ENCODE peak calls at places on chromosome 2, in six cellular contexts. F is GM23248, L is upper lobe of right lung, E is sigmoid colon, K is WERI-Rb-1, Q is HAP-1. T is an unnamed sample. For H3K36me3, the result is how much of the 10 kb centered on the place peaks cover.

GRCh38 chr2:232502901-232503791 is 15.5 kb upstream of the ECEL1 start:
- DNase-seq in F (peak), L (no peak), E (no peak), K (no peak), Q (no peak), T (peak)

GRCh38 chr2:96788393-96789244 is 27.4 kb upstream of the CNNM3 start:
- DNase-seq in F (peak), L (no peak), E (peak), K (peak), Q (no peak), T (peak)

GRCh38 chr2:85577386-85578242 is at the start of gene VAMP8:
- DNase-seq in F (no peak), L (peak), E (no peak), K (no peak), Q (no peak), T (peak)

GRCh38 chr2:112694182-112694581 is 26.6 kb upstream of the NT5DC4 start:
- DNase-seq in F (no peak), L (no peak), E (peak), K (no peak), Q (no peak), T (no peak)

GRCh38 chr2:161905389-161906046 is 168.5 kb downstream of the DPP4 start:
- DNase-seq in F (no peak), L (no peak), E (no peak), K (no peak), Q (no peak), T (no peak)

GRCh38 chr2:152240559-152241231 is 65.1 kb upstream of the STAM2 start:
- DNase-seq in F (peak), L (no peak), E (no peak), K (no peak), Q (no peak), T (no peak)

GRCh38 chr2:177355874-177356273 is 36.7 kb upstream of the AGPS start:
- DNase-seq in F (peak), L (no peak), E (no peak), K (no peak), Q (no peak), T (no peak)

GRCh38 chr2:25249785-25250184 is 81.4 kb upstream of the POMC start:
- DNase-seq in F (no peak), L (no peak), E (no peak), K (no peak), Q (no peak), T (peak)

GRCh38 chr2:71749671-71750101 is 296.3 kb downstream of the DYSF start:
- DNase-seq in F (peak), L (no peak), E (no peak), K (peak), Q (no peak), T (no peak)

GRCh38 chr2:227324671-227325055 is 388 bp upstream of the MFF start:
- DNase-seq in F (no peak), L (no peak), E (no peak), K (no peak), Q (peak), T (peak)

GRCh38 chr2:159285433-159285832 is 1.1 kb downstream of the WDSUB1 start:
- DNase-seq in F (no peak), L (no peak), E (no peak), K (no peak), Q (no peak), T (no peak)

GRCh38 chr2:240934701-240935100 is 28.6 kb downstream of the CROCC2 start:
- DNase-seq in F (no peak), L (peak), E (peak), K (peak), Q (peak), T (peak)

GRCh38 chr2:203583696-203584095 is 48.6 kb upstream of the RAPH1 start:
- DNase-seq in F (peak), L (no peak), E (no peak), K (no peak), Q (no peak), T (no peak)

GRCh38 chr2:127597984-127598380 is 48.0 kb upstream of the GPR17 start:
- DNase-seq in F (peak), L (no peak), E (no peak), K (no peak), Q (no peak), T (peak)

GRCh38 chr2:98121149-98121548 is 34.2 kb downstream of the VWA3B start:
- DNase-seq in F (no peak), L (no peak), E (no peak), K (no peak), Q (no peak), T (no peak)

GRCh38 chr2:207317358-207317984 is 151.7 kb upstream of the KLF7 start:
- DNase-seq in F (peak), L (no peak), E (no peak), K (no peak), Q (no peak), T (no peak)

GRCh38 chr2:174013310-174013751 is 48.2 kb upstream of the SP3 start:
- DNase-seq in F (peak), L (peak), E (peak), K (no peak), Q (no peak), T (no peak)

GRCh38 chr2:97702731-97703470 is 10.5 kb upstream of the ZAP70 start:
- DNase-seq in F (no peak), L (no peak), E (no peak), K (no peak), Q (no peak), T (no peak)

GRCh38 chr2:190637331-190637734 is 11.6 kb upstream of the NAB1 start:
- DNase-seq in F (peak), L (no peak), E (no peak), K (no peak), Q (no peak), T (no peak)

GRCh38 chr2:229170907-229171306 is 100.2 kb downstream of the PID1 start:
- DNase-seq in F (peak), L (no peak), E (no peak), K (no peak), Q (no peak), T (no peak)

GRCh38 chr2:33475381-33476099 is 909 bp upstream of the RASGRP3 start:
- DNase-seq in F (peak), L (peak), E (peak), K (peak), Q (peak), T (peak)

GRCh38 chr2:228709788-228710371 is 528.4 kb upstream of the SPHKAP start:
- DNase-seq in F (no peak), L (no peak), E (no peak), K (no peak), Q (no peak), T (no peak)

GRCh38 chr2:188765522-188765921 is 208.7 kb upstream of the COL3A1 start:
- DNase-seq in F (peak), L (no peak), E (no peak), K (peak), Q (peak), T (peak)

GRCh38 chr2:138777996-138778395 is 2.2 kb downstream of the NXPH2 start:
- DNase-seq in F (no peak), L (no peak), E (no peak), K (no peak), Q (peak), T (peak)

GRCh38 chr2:106863387-106863786 is 22.6 kb downstream of the ST6GAL2 start:
- DNase-seq in F (peak), L (no peak), E (no peak), K (no peak), Q (no peak), T (no peak)

GRCh38 chr2:109683452-109683851 is 69.3 kb downstream of the SOWAHC start:
- DNase-seq in F (no peak), L (peak), E (no peak), K (no peak), Q (no peak), T (no peak)

GRCh38 chr2:198692907-198693510 is 764.7 kb downstream of the SATB2 start:
- DNase-seq in F (no peak), L (no peak), E (no peak), K (no peak), Q (no peak), T (no peak)

GRCh38 chr2:201984800-201985525 is 48.7 kb upstream of the FZD7 start:
- DNase-seq in F (no peak), L (no peak), E (peak), K (no peak), Q (no peak), T (no peak)

DNA sequence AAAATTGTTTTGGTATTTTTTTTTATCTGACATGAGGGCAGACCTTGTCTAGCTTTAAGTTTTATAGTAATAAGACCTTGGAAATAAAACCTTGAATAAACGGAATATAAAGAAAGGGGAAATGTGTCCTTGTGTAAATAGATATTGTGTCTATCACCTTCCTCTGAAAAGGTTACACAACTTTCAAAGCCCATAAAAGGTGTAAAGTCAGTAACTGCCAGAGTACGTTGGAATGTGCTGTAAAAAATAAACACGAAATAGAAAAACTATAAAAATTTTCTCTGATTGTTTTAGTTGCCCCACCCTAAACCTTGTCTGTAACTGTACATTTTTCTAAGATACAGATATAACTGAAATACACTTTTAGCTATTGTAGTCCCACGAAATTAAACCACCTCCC is 82.3 kb downstream of the ZEB2 start:
- DNase-seq in F (no peak), L (no peak), E (no peak), K (no peak), Q (no peak), T (no peak)
- H3K36me3 ChIP-seq in F (under half), L (under half), E (under half), K (under half), Q (under half), T (under half)

GRCh38 chr2:88668862-88669261 is 22.6 kb upstream of the RPIA start:
- DNase-seq in F (no peak), L (no peak), E (no peak), K (no peak), Q (no peak), T (no peak)
- H3K36me3 ChIP-seq in F (under half), L (under half), E (under half), K (under half), Q (under half), T (under half)

DNA sequence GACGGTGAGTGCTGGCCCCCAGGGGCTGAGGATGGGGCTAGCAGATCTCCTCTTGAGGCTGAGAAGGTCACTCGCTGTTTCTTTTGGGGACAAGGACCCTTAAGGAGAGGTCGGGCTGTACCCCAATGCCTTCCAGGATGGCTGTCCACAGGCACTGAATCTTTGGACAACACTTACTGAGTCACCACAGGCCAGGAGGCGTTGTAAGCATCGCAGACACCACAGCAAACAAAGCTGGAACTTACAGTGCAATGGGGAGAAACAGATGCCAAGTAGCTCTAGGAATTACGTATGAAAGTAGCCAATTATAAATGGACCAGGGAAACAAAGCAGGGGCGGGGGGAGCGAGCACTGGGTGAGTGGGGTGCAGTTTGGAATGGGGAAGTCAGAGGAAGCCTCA is 219.8 kb downstream of the GLI2 start:
- DNase-seq in F (no peak), L (no peak), E (no peak), K (no peak), Q (no peak), T (no peak)
- H3K36me3 ChIP-seq in F (under half), L (under half), E (under half), K (under half), Q (under half), T (under half)

DNA sequence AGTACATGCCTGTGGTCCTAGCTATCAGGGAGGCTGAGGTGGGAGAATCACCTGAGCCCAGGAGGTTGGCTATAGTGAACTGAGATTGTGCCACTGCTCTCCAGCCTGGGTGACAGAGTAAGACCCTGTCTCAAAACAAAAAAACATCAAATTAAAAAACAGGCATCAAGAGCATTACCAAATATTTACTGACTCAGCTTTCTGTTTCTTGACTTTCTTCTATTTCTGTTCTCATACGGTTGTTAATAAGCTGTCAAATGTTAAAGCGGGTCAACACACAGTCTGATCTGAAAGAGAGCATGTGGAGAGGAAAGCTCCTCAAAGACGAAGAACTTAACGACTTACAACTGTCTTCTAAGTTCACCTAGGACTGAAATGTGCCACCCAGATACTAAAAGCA is 59.0 kb downstream of the ITGB1BP1 start:
- DNase-seq in F (no peak), L (no peak), E (no peak), K (no peak), Q (no peak), T (no peak)
- H3K36me3 ChIP-seq in F (half or more), L (under half), E (under half), K (under half), Q (under half), T (under half)

GRCh38 chr2:187497140-187497539 is 49.1 kb upstream of the CALCRL start:
- DNase-seq in F (no peak), L (no peak), E (no peak), K (no peak), Q (no peak), T (no peak)

GRCh38 chr2:187493180-187493579 is 45.1 kb upstream of the CALCRL start:
- DNase-seq in F (no peak), L (no peak), E (no peak), K (no peak), Q (no peak), T (no peak)

GRCh38 chr2:187497858-187498463 is 49.9 kb upstream of the CALCRL start:
- DNase-seq in F (peak), L (no peak), E (no peak), K (no peak), Q (no peak), T (no peak)

GRCh38 chr2:187493877-187494568 is 46.0 kb upstream of the CALCRL start:
- DNase-seq in F (no peak), L (no peak), E (no peak), K (no peak), Q (no peak), T (no peak)
- H3K36me3 ChIP-seq in F (under half), L (under half), E (under half), K (under half), Q (under half), T (under half)

GRCh38 chr2:218513676-218514075 is 54.5 kb downstream of the USP37 start:
- DNase-seq in F (no peak), L (no peak), E (no peak), K (no peak), Q (no peak), T (no peak)
- H3K36me3 ChIP-seq in F (under half), L (under half), E (under half), K (under half), Q (under half), T (under half)

GRCh38 chr2:200677161-200677560 is 91.3 kb downstream of the AOX1 start:
- DNase-seq in F (no peak), L (no peak), E (no peak), K (no peak), Q (no peak), T (no peak)

GRCh38 chr2:200670313-200670712 is 84.5 kb downstream of the AOX1 start:
- DNase-seq in F (no peak), L (no peak), E (no peak), K (no peak), Q (no peak), T (peak)

GRCh38 chr2:200677721-200678532 is 92.1 kb downstream of the AOX1 start:
- DNase-seq in F (peak), L (no peak), E (no peak), K (no peak), Q (no peak), T (peak)

GRCh38 chr2:200668473-200668872 is 82.7 kb downstream of the AOX1 start:
- DNase-seq in F (no peak), L (no peak), E (no peak), K (no peak), Q (no peak), T (no peak)

GRCh38 chr2:200673191-200673590 is 87.4 kb downstream of the AOX1 start:
- DNase-seq in F (no peak), L (no peak), E (no peak), K (no peak), Q (no peak), T (no peak)
- H3K36me3 ChIP-seq in F (under half), L (under half), E (under half), K (under half), Q (under half), T (under half)

GRCh38 chr2:46371858-46372257 is 74.7 kb downstream of the EPAS1 start:
- DNase-seq in F (no peak), L (no peak), E (no peak), K (no peak), Q (no peak), T (no peak)
- H3K36me3 ChIP-seq in F (under half), L (half or more), E (under half), K (under half), Q (under half), T (under half)

GRCh38 chr2:218982312-218983262 is 2.4 kb downstream of the FEV start:
- DNase-seq in F (no peak), L (no peak), E (peak), K (no peak), Q (no peak), T (peak)

GRCh38 chr2:218983263-218983970 is 1.6 kb downstream of the FEV start:
- DNase-seq in F (no peak), L (no peak), E (peak), K (no peak), Q (no peak), T (peak)

GRCh38 chr2:218981390-218982311 is 3.3 kb downstream of the FEV start:
- DNase-seq in F (peak), L (peak), E (peak), K (peak), Q (no peak), T (peak)

GRCh38 chr2:218980800-218981389 is 4.1 kb downstream of the FEV start:
- DNase-seq in F (peak), L (no peak), E (peak), K (no peak), Q (no peak), T (peak)

GRCh38 chr2:218979846-218980738 is 4.9 kb downstream of the FEV start:
- DNase-seq in F (peak), L (peak), E (peak), K (peak), Q (peak), T (peak)
- H3K36me3 ChIP-seq in F (under half), L (under half), E (under half), K (under half), Q (under half), T (under half)

GRCh38 chr2:31365834-31366505 is 48.6 kb downstream of the XDH start:
- DNase-seq in F (no peak), L (no peak), E (no peak), K (no peak), Q (no peak), T (no peak)
- H3K36me3 ChIP-seq in F (under half), L (under half), E (under half), K (under half), Q (under half), T (under half)

T was measured in H7.